ENCODE peak calls at places on chromosomes 13 and 19, in nine cellular contexts. A is suprapubic skin, C is upper lobe of left lung, W is K562, L is ovary, G is esophagus muscularis mucosa, F is tibial nerve, I is transverse colon, V is HepG2. U is an unnamed sample. For H3K36me3, the result is how much of the 10 kb centered on the place peaks cover.

GRCh38 chr13:30138511-30138910 is 168.8 kb downstream of the KATNAL1 start:
- DNase-seq in A (no peak), I (no peak), G (no peak), F (no peak), W (no peak), C (no peak), L (no peak), V (no peak), U (no peak)

GRCh38 chr13:106536244-106537034 is 977 bp upstream of the EFNB2 start:
- DNase-seq in I (peak), V (peak), C (peak), G (peak), A (peak), F (peak), L (peak), W (peak), U (peak)

GRCh38 chr19:38194061-38194701 is 29.8 kb downstream of the DPF1 start:
- DNase-seq in V (peak), L (no peak), C (no peak), F (no peak), I (no peak), W (no peak), G (no peak), A (no peak), U (no peak)

GRCh38 chr13:59734393-59734792 is 429.3 kb downstream of the DIAPH3 start:
- DNase-seq in G (no peak), I (no peak), L (no peak), W (no peak), F (no peak), V (no peak), A (no peak), C (no peak), U (no peak)

GRCh38 chr19:6712692-6713670 is 7.5 kb downstream of the C3 start:
- DNase-seq in W (no peak), C (no peak), V (no peak), G (no peak), L (no peak), A (no peak), I (no peak), F (no peak), U (no peak)

GRCh38 chr13:39274926-39275325 is 236.7 kb downstream of the NHLRC3 start:
- DNase-seq in V (no peak), L (no peak), G (no peak), I (no peak), C (no peak), A (no peak), F (no peak), W (no peak), U (no peak)

GRCh38 chr13:99970761-99971575 is 599 bp downstream of the ZIC5 start:
- DNase-seq in V (no peak), G (no peak), I (no peak), F (no peak), L (no peak), C (no peak), A (no peak), W (peak), U (no peak)

GRCh38 chr19:41753936-41754529 is 1.3 kb upstream of the CEACAM6 start:
- DNase-seq in V (peak), C (peak), W (peak), G (no peak), I (peak), L (no peak), A (no peak), F (peak), U (peak)

GRCh38 chr13:26694609-26695359 is 65.8 kb downstream of the GPR12 start:
- DNase-seq in I (no peak), L (no peak), F (no peak), C (no peak), V (no peak), G (peak), A (no peak), W (no peak), U (no peak)

GRCh38 chr19:13742756-13743155 is 21.6 kb upstream of the MRI1 start:
- DNase-seq in I (no peak), V (no peak), F (no peak), L (no peak), W (no peak), C (no peak), G (no peak), A (no peak), U (no peak)

GRCh38 chr13:28819748-28820098 is 416 bp upstream of the MTUS2 start:
- DNase-seq in I (peak), W (peak), C (peak), A (no peak), L (no peak), F (no peak), G (no peak), V (peak), U (peak)

GRCh38 chr13:69970521-69970920 is 137.1 kb upstream of the ATXN8OS start:
- DNase-seq in W (no peak), V (no peak), L (no peak), C (no peak), I (no peak), A (no peak), G (no peak), F (no peak), U (no peak)

GRCh38 chr13:107907065-107907464 is 308.3 kb downstream of the LIG4 start:
- DNase-seq in I (no peak), A (no peak), C (no peak), W (no peak), G (no peak), L (no peak), F (no peak), V (no peak), U (no peak)

GRCh38 chr13:98089826-98090225 is 53.1 kb upstream of the FARP1 start:
- DNase-seq in L (no peak), G (no peak), V (no peak), A (no peak), I (no peak), C (no peak), W (no peak), F (no peak), U (no peak)

GRCh38 chr19:55178781-55179569 is 1.1 kb downstream of the SYT5 start:
- DNase-seq in A (no peak), I (peak), C (peak), W (peak), F (peak), G (no peak), L (peak), V (peak), U (peak)

GRCh38 chr13:113981611-113982295 is 7.9 kb upstream of the C13orf46 start:
- DNase-seq in A (peak), V (no peak), I (no peak), C (no peak), L (no peak), F (no peak), W (no peak), G (no peak), U (no peak)

GRCh38 chr13:109884462-109884861 is 98.1 kb upstream of the IRS2 start:
- DNase-seq in G (peak), F (no peak), C (no peak), L (no peak), V (no peak), W (no peak), I (no peak), A (no peak), U (no peak)

GRCh38 chr19:1567848-1568227 is 287 bp downstream of the MEX3D start:
- DNase-seq in G (no peak), C (no peak), L (no peak), I (no peak), V (no peak), W (no peak), F (no peak), A (no peak), U (no peak)

GRCh38 chr13:42855416-42855815 is 74.0 kb downstream of the FAM216B start:
- DNase-seq in I (no peak), F (no peak), V (no peak), L (no peak), G (no peak), A (no peak), W (no peak), C (no peak), U (no peak)

GRCh38 chr13:113400621-113401451 is 36.9 kb upstream of the GRTP1 start:
- DNase-seq in V (no peak), I (no peak), L (no peak), F (no peak), C (no peak), A (no peak), G (no peak), W (no peak), U (no peak)

GRCh38 chr13:30191491-30192100 is 115.8 kb downstream of the KATNAL1 start:
- DNase-seq in F (no peak), V (no peak), C (no peak), G (peak), W (no peak), A (no peak), L (no peak), I (no peak), U (no peak)

GRCh38 chr13:32443111-32443510 is 15.2 kb upstream of the N4BP2L1 start:
- DNase-seq in A (no peak), I (peak), V (peak), C (no peak), L (no peak), F (peak), W (peak), G (no peak), U (no peak)
- TF ChIP-seq EP300 in A (no peak), I (no peak), V (no peak), C (no peak), L (no peak), F (no peak), W (no peak), G (no peak), U (no peak)

GRCh38 chr19:18204394-18205179 is 745 bp upstream of the RAB3A start:
- DNase-seq in I (peak), V (no peak), A (peak), W (peak), L (peak), F (peak), C (peak), G (no peak), U (peak)

GRCh38 chr19:18203863-18204393 is at the start of gene RAB3A:
- DNase-seq in I (peak), V (peak), L (peak), C (peak), W (peak), G (peak), F (peak), A (peak), U (peak)

GRCh38 chr19:18205180-18205915 is 1.5 kb upstream of the RAB3A start:
- DNase-seq in I (peak), L (peak), W (peak), A (peak), G (peak), C (peak), V (no peak), F (peak), U (peak)

GRCh38 chr19:18203408-18203862 is 407 bp downstream of the RAB3A start:
- DNase-seq in I (peak), V (no peak), A (peak), W (no peak), L (peak), F (no peak), G (no peak), C (peak), U (no peak)

GRCh38 chr19:18202759-18203407 is 959 bp downstream of the RAB3A start:
- DNase-seq in A (peak), V (no peak), I (peak), C (no peak), W (peak), G (no peak), L (peak), F (no peak), U (no peak)
- TF ChIP-seq CTCF in A (no peak), V (peak), I (peak), C (peak), W (peak), G (peak), L (no peak), F (peak), U (no peak)

DNA sequence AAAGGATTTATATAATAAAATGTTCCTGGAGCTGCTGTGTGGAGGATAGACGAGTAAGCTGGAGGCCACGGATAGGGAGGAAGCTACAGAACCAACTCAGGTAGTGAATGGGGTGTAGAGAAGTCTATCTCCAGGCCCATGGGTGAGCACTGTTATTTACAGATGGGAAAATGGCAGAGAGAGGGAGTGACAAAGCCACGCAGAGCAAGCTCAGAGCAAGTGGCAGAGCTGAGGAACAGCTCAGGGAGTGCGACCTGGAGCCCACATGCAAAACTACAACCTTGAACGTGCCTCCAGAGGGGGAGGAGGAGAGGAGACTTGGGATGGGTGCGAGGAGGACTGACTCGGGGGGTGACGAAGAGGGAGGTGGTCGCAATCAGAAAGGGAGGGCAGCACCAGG is 13.4 kb upstream of the RSPH6A start:
- DNase-seq in I (no peak), A (no peak), C (no peak), L (no peak), F (no peak), W (no peak), G (no peak), V (no peak), U (no peak)
- H3K36me3 ChIP-seq in I (under half), A (half or more), C (half or more), L (under half), F (under half), W (half or more), G (half or more), V (under half), U (half or more)

GRCh38 chr13:53137777-53138176 is 109.2 kb downstream of the OLFM4 start:
- DNase-seq in G (no peak), L (no peak), C (no peak), A (no peak), W (no peak), F (peak), V (no peak), I (no peak), U (no peak)
- TF ChIP-seq EP300 in G (no peak), L (peak), C (no peak), A (no peak), W (no peak), F (no peak), V (no peak), I (no peak), U (no peak)

GRCh38 chr13:66348745-66349720 is 881.1 kb downstream of the PCDH9 start:
- DNase-seq in A (no peak), L (no peak), W (no peak), C (peak), I (no peak), V (no peak), F (no peak), G (no peak), U (no peak)

GRCh38 chr13:66344770-66345367 is 885.3 kb downstream of the PCDH9 start:
- DNase-seq in A (no peak), L (no peak), I (no peak), F (no peak), G (no peak), V (no peak), W (no peak), C (no peak), U (no peak)

GRCh38 chr13:66347718-66348117 is 882.4 kb downstream of the PCDH9 start:
- DNase-seq in G (no peak), A (no peak), W (no peak), L (no peak), F (no peak), V (no peak), C (no peak), I (no peak), U (no peak)

GRCh38 chr13:66343224-66343828 is 886.8 kb downstream of the PCDH9 start:
- DNase-seq in A (no peak), L (no peak), W (no peak), I (no peak), V (no peak), F (no peak), G (no peak), C (no peak), U (no peak)

DNA sequence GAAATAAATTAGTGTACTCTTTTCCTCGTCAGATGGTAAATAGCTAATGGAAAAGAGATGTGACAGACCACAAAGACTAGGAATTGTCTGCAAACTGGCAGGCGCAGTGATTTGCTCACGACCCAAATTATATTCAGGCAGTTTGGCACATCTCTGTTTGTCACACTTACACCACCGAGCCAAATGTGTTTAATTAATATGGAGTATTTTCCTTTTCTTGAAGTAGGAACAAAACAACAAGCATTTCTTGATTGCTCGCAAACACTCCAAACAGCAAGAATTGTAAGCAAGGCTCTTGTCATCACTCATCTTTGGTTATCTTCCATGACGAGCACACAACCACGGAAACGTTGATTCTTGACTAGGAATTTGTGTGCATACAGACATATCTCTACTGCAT is 884.1 kb downstream of the PCDH9 start:
- DNase-seq in G (no peak), W (no peak), C (no peak), I (no peak), L (no peak), F (no peak), A (no peak), V (no peak), U (no peak)
- TF ChIP-seq CTCF in G (no peak), W (no peak), C (no peak), I (no peak), L (no peak), F (no peak), A (no peak), V (no peak), U (no peak)

GRCh38 chr19:14818588-14818987 is 16.4 kb downstream of the OR7A5 start:
- DNase-seq in W (no peak), G (no peak), C (no peak), A (no peak), I (no peak), F (no peak), L (no peak), V (no peak), U (no peak)
- H3K36me3 ChIP-seq in W (under half), G (under half), C (under half), A (under half), I (under half), F (under half), L (under half), V (under half), U (under half)

GRCh38 chr19:23971598-23971997 is 56.9 kb downstream of the ZNF726 start:
- DNase-seq in I (no peak), A (no peak), F (no peak), C (no peak), V (no peak), L (no peak), W (no peak), G (no peak), U (no peak)
- TF ChIP-seq EP300 in I (no peak), A (no peak), F (no peak), C (no peak), V (no peak), L (no peak), W (no peak), G (no peak), U (no peak)

DNA sequence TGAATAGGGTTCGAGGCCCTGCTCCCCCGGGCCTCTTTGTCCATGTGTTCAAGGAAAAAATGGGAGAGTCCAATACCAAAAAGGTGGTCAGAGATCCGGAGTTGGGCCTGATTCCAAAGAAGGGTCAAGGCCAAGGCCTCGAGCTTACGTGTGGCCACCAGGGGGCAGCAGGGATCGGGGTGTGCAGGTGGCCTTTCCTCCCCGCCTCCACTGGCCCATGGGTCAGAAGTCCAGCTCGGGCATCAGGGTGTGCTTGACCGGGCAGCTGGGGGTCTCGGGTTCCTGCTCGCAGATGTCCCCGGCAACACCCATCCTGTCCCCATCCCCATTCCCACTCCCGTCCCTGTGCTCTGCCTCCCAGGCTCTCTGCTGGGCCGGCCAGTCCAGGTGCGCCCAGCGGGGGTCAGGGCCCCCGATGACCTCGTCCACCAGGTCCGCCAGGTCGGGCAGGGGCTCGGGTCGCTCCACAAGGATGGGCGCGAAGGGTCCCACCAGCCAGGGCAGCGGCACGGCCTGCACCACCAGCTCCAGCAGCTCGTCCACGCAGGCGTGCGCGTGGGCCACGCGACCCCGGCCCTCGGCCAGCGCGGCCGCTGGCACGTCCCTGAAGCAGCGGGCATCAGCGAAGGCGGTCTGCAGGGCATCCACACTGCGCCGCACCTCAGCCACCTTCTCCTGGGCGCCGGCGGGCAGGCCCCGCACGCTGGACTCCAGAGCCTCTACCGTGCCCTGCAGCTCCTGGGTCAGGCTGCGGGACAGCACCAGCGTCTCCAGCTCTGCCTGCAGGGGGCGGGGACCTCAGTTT is 5.2 kb upstream of the PLIN4 start:
- DNase-seq in C (peak), A (peak), I (peak), V (peak), G (no peak), F (peak), W (peak), L (peak), U (peak)
- TF ChIP-seq CTCF in C (peak), A (peak), I (peak), V (peak), G (peak), F (peak), W (peak), L (peak), U (peak)

DNA sequence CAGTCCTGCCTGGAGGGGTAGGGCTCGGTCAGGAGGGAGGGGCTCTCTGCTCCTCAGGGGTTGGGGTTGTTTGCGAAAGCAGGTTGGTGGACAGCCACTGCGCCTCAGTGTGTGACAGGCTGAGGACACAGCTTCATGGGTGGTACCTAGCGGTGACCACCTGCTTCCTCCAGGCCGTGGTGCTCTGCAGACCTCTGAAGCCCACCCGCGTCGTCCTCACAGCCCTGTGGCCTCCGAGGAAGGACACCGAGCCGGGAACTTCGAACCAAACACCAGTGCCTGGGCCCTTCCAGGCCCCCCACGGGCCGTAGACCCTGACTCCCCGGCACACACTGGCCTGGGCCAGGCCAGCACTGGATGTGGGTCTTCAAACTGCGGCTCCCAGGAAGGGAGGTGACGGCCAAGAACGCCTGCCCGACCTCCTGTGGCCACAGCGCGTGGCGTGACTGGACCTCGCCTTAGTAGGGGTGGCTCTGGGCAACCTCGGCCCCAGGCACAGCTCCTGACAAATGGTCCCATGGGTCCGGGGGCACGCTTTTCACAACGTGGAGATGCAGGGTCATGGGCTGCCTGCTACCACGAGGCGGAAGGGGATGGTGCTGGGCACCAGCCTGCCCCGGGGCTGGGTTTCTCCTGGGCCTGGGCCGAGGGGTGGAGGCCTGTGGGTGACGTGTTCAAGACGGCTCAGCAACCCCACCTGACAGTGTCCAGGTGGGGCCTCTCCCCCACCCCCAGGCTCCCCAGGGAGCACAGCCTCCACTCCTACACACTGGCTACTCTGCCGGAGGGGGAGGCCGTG is 173.2 kb downstream of the KDM4B start:
- DNase-seq in L (no peak), V (no peak), I (no peak), F (no peak), C (no peak), A (no peak), W (no peak), G (no peak), U (no peak)
- H3K36me3 ChIP-seq in L (under half), V (under half), I (under half), F (under half), C (under half), A (half or more), W (under half), G (half or more), U (half or more)